ENCODE peak calls at places on chromosomes 12 and 14, in nine cellular contexts. F is tibial nerve; A is right atrium auricular region; W is cardiac muscle cell; N is tibial artery; M is A549; O is AG04450; S is CD4-positive, alpha-beta T cell; Q is Peyer's patch. P is an unnamed sample.

GRCh38 chr12:12661086-12661485 is 34.9 kb downstream of the GPR19 start:
- DNase-seq in W (peak), S (no peak), F (no peak), O (peak), Q (no peak), M (no peak), N (no peak), A (no peak), P (no peak)

GRCh38 chr12:100733817-100734593 is 60.6 kb upstream of the ANO4 start:
- DNase-seq in S (no peak), O (peak), N (no peak), M (peak), W (peak), Q (no peak), A (no peak), F (no peak), P (peak)

GRCh38 chr14:72510566-72510965 is 383.3 kb downstream of the DPF3 start:
- DNase-seq in W (no peak), A (no peak), O (no peak), M (no peak), F (no peak), S (no peak), Q (no peak), N (no peak), P (no peak)

GRCh38 chr12:97941686-97942354 is 479.2 kb downstream of the RMST start:
- DNase-seq in M (no peak), O (no peak), F (no peak), S (no peak), W (no peak), A (no peak), Q (no peak), N (no peak), P (no peak)

GRCh38 chr12:65608319-65608916 is 215.9 kb upstream of the HMGA2 start:
- DNase-seq in A (no peak), S (no peak), Q (no peak), F (no peak), W (no peak), O (no peak), N (no peak), M (no peak), P (no peak)

GRCh38 chr12:6788972-6789905 is at the start of gene CD4:
- DNase-seq in S (peak), M (no peak), F (no peak), W (no peak), O (no peak), A (peak), N (peak), Q (peak), P (no peak)

GRCh38 chr14:38197001-38197760 is 10.5 kb upstream of the SSTR1 start:
- DNase-seq in S (no peak), Q (no peak), A (no peak), W (peak), F (no peak), N (no peak), M (no peak), O (no peak), P (no peak)

GRCh38 chr14:76686646-76687045 is 74.6 kb upstream of the VASH1 start:
- DNase-seq in N (no peak), M (no peak), A (no peak), W (no peak), S (no peak), F (no peak), Q (no peak), O (no peak), P (no peak)

GRCh38 chr14:21723431-21724045 is 49.9 kb upstream of the OR4E1 start:
- DNase-seq in F (no peak), M (peak), A (no peak), W (peak), O (no peak), Q (no peak), S (no peak), N (no peak), P (peak)

GRCh38 chr12:3117144-3117581 is 40.0 kb downstream of the TSPAN9 start:
- DNase-seq in M (no peak), A (peak), O (no peak), Q (no peak), W (peak), N (no peak), S (no peak), F (no peak), P (no peak)

GRCh38 chr14:92637228-92637627 is 111.2 kb downstream of the LGMN start:
- DNase-seq in S (no peak), F (no peak), O (no peak), N (no peak), M (no peak), A (no peak), W (peak), Q (no peak), P (no peak)

GRCh38 chr12:1199700-1200099 is 208.7 kb downstream of the ERC1 start:
- DNase-seq in M (no peak), F (no peak), S (no peak), O (no peak), W (no peak), Q (no peak), A (no peak), N (no peak), P (no peak)

GRCh38 chr12:118841588-118841987 is 139.8 kb upstream of the SRRM4 start:
- DNase-seq in F (no peak), N (no peak), O (no peak), S (no peak), W (no peak), A (no peak), Q (no peak), M (no peak), P (no peak)

GRCh38 chr14:67975429-67975828 is 155.8 kb downstream of the RAD51B start:
- DNase-seq in N (no peak), S (no peak), F (no peak), W (no peak), M (no peak), A (no peak), O (no peak), Q (no peak), P (no peak)
- H3K27ac ChIP-seq in N (no peak), S (no peak), F (no peak), W (no peak), M (no peak), A (no peak), O (no peak), Q (no peak), P (no peak)

DNA sequence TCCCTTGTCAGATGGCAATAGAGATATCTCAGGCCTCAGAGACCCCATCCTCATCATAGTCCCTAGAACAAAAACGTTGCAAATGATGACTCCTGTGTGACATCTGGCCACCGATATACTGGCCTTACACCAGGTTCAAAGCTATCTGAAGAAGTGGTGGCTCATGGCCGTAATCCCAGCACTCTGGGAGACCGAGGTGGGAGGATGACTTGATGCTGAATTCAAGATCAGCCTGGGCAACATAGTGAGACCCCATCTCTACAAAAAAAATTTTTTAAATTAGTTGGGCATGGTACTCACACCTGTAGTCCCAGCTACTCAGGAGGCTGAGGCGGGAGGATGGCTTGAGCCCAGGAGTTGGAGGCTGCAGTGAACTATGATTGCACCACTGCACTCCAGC is 13.1 kb downstream of the CAMKK2 start:
- DNase-seq in Q (no peak), O (no peak), N (no peak), M (no peak), W (no peak), F (no peak), S (no peak), A (no peak), P (no peak)
- H3K27ac ChIP-seq in Q (no peak), O (no peak), N (no peak), M (no peak), W (no peak), F (no peak), S (no peak), A (no peak), P (no peak)

GRCh38 chr12:75641031-75641780 is 129.8 kb upstream of the KRR1 start:
- DNase-seq in S (no peak), N (no peak), A (no peak), O (peak), W (peak), Q (peak), F (no peak), M (peak), P (peak)

GRCh38 chr12:75638792-75639191 is 127.4 kb upstream of the KRR1 start:
- DNase-seq in F (no peak), W (no peak), A (no peak), M (no peak), Q (no peak), O (no peak), S (no peak), N (no peak), P (no peak)

GRCh38 chr12:75644472-75645072 is 133.2 kb upstream of the KRR1 start:
- DNase-seq in Q (no peak), W (no peak), M (no peak), F (no peak), A (no peak), O (no peak), N (no peak), S (no peak), P (no peak)

GRCh38 chr12:75646329-75646940 is 135.0 kb upstream of the KRR1 start:
- DNase-seq in N (no peak), O (no peak), S (no peak), F (no peak), M (no peak), W (no peak), Q (no peak), A (no peak), P (no peak)

DNA sequence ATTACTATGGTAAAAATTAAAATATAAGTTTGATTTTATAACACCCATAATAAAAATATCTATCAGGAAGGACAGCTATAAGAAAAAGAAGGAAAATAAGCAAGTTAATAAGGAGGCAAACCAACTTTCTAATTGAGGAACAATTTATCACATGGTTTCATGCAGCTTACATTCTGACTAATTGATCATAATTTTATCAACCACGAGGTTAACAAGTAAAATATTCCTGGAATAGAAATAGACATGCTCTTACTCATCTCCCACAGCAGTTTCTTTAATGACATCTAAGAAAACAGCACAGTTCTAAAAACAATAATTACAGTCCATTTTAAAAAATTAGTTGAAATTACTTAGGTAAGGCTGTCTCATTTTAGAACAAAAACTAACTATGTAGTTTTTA is 130.8 kb upstream of the KRR1 start:
- DNase-seq in O (no peak), A (no peak), N (no peak), M (no peak), Q (no peak), S (no peak), W (no peak), F (no peak), P (no peak)
- H3K27ac ChIP-seq in O (no peak), A (no peak), N (no peak), M (no peak), Q (no peak), S (no peak), W (no peak), F (no peak), P (no peak)

GRCh38 chr12:48002179-48002601 is 2.1 kb downstream of the COL2A1 start:
- DNase-seq in A (no peak), F (no peak), Q (peak), N (no peak), W (no peak), M (peak), O (no peak), S (no peak), P (no peak)

GRCh38 chr12:48002773-48003218 is 1.5 kb downstream of the COL2A1 start:
- DNase-seq in O (no peak), M (no peak), W (peak), A (no peak), N (no peak), Q (peak), F (no peak), S (no peak), P (no peak)

GRCh38 chr12:47999816-48000215 is 4.5 kb downstream of the COL2A1 start:
- DNase-seq in S (no peak), Q (no peak), N (no peak), M (no peak), F (no peak), W (no peak), A (no peak), O (no peak), P (no peak)

GRCh38 chr12:48001426-48002178 is 2.7 kb downstream of the COL2A1 start:
- DNase-seq in F (no peak), A (no peak), N (no peak), S (no peak), M (peak), O (no peak), Q (peak), W (peak), P (peak)

GRCh38 chr12:48000878-48001321 is 3.4 kb downstream of the COL2A1 start:
- DNase-seq in N (no peak), O (no peak), S (no peak), M (peak), F (no peak), A (no peak), Q (peak), W (peak), P (no peak)
- H3K27ac ChIP-seq in N (no peak), O (no peak), S (no peak), M (no peak), F (no peak), A (no peak), Q (no peak), W (no peak), P (no peak)

DNA sequence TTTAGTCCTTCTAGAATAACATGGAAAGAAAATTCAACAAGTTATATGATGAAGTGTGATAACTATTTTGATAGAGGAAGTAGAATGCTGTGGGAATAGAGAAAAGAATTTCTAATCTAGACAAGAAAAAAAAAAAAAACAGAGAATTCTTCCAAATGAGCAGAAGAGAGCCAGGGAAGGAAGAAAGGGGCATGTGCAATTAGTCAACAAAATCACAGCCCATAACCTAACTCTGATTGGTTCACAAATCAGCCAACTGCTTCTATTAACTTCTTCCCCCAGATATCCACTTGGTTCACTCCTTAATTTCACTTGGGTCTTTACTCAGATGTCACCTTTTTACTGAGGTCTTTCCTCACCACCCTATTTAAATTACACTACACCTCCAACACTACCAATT is 69.5 kb downstream of the BTG1 start:
- DNase-seq in S (no peak), W (no peak), N (no peak), F (no peak), A (no peak), Q (no peak), M (no peak), O (no peak), P (no peak)
- H3K27ac ChIP-seq in S (no peak), W (peak), N (no peak), F (no peak), A (peak), Q (no peak), M (peak), O (peak), P (no peak)

DNA sequence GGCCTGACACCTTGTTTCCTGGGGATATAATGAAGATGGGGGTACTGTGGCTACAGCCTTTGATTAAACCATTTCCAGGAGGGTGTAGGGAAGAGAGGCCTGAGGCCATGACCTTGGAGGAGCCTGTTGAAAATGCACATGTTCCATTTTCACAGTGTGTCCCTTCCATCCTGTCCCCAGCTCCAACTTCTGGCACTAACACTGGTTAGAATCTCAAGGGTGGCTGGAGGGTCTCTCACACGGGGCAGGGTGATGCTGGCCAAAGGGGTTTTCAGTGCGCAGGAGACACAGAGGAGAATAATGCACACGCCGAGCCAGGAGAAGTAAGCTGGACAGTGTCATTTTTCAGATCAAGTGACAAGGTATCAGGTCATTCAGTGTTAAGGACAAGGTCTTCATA is 36.5 kb upstream of the TUNAR start:
- DNase-seq in O (no peak), N (no peak), A (peak), M (no peak), W (no peak), S (no peak), F (no peak), Q (no peak), P (no peak)
- H3K27ac ChIP-seq in O (no peak), N (no peak), A (no peak), M (no peak), W (no peak), S (no peak), F (no peak), Q (no peak), P (no peak)

P was measured in small intestine.